ENCODE peak calls at places on chromosomes 16 and 17, in five cellular contexts. T is tibial nerve, M is A549, L is caudate nucleus, J is coronary artery. Y is an unnamed sample.

GRCh38 chr17:57035971-57036481 is 49.0 kb upstream of the AKAP1 start:
- DNase-seq in T (no peak), M (no peak), L (no peak), J (peak), Y (no peak)

GRCh38 chr16:30829130-30830071 is 42.4 kb upstream of the ZNF629 start:
- DNase-seq in T (no peak), M (peak), L (no peak), J (no peak), Y (no peak)

GRCh38 chr17:11240041-11240801 is 792 bp upstream of the SHISA6 start:
- DNase-seq in T (peak), M (no peak), L (no peak), J (peak), Y (no peak)

GRCh38 chr17:27349540-27350021 is 55.7 kb downstream of the WSB1 start:
- DNase-seq in T (no peak), M (no peak), L (no peak), J (no peak), Y (no peak)

GRCh38 chr17:58052951-58053715 is 30.1 kb upstream of the DYNLL2 start:
- DNase-seq in T (no peak), M (no peak), L (no peak), J (no peak), Y (no peak)

GRCh38 chr17:37742114-37742761 is 2.6 kb downstream of the HNF1B start:
- DNase-seq in T (no peak), M (peak), L (no peak), J (no peak), Y (no peak)

GRCh38 chr16:3745751-3746355 is 28.5 kb upstream of the TRAP1 start:
- DNase-seq in T (no peak), M (no peak), L (no peak), J (no peak), Y (no peak)

GRCh38 chr17:81253358-81254131 is 14.4 kb downstream of the NDUFAF8 start:
- DNase-seq in T (peak), M (peak), L (no peak), J (no peak), Y (no peak)

GRCh38 chr17:51056813-51057510 is 63.7 kb downstream of the SPAG9 start:
- DNase-seq in T (peak), M (peak), L (no peak), J (no peak), Y (no peak)

GRCh38 chr16:66851166-66851964 is 7.2 kb downstream of the CA7 start:
- DNase-seq in T (no peak), M (no peak), L (no peak), J (no peak), Y (no peak)

GRCh38 chr16:84049403-84050060 is 6.9 kb upstream of the SLC38A8 start:
- DNase-seq in T (no peak), M (no peak), L (no peak), J (no peak), Y (no peak)
- H3K27ac ChIP-seq in T (no peak), M (no peak), L (no peak), J (no peak), Y (no peak)

GRCh38 chr17:19739241-19740201 is 8.6 kb downstream of the ALDH3A1 start:
- DNase-seq in T (no peak), M (no peak), L (no peak), J (no peak), Y (no peak)

GRCh38 chr17:19740933-19741332 is 7.2 kb downstream of the ALDH3A1 start:
- DNase-seq in T (no peak), M (no peak), L (no peak), J (no peak), Y (no peak)

GRCh38 chr17:19743101-19744100 is 4.7 kb downstream of the ALDH3A1 start:
- DNase-seq in T (no peak), M (no peak), L (no peak), J (no peak), Y (no peak)

GRCh38 chr17:19742495-19742894 is 5.6 kb downstream of the ALDH3A1 start:
- DNase-seq in T (no peak), M (no peak), L (no peak), J (no peak), Y (no peak)

GRCh38 chr17:19741832-19742457 is 6.2 kb downstream of the ALDH3A1 start:
- DNase-seq in T (no peak), M (no peak), L (no peak), J (no peak), Y (no peak)
- H3K27ac ChIP-seq in T (no peak), M (peak), L (no peak), J (no peak), Y (no peak)

GRCh38 chr17:48546924-48547838 is 2.3 kb upstream of the HOXB2 start:
- DNase-seq in T (no peak), M (no peak), L (no peak), J (no peak), Y (no peak)

GRCh38 chr17:48549909-48550308 is 5.0 kb upstream of the HOXB2 start:
- DNase-seq in T (no peak), M (no peak), L (no peak), J (no peak), Y (no peak)

GRCh38 chr17:48546187-48546923 is 1.4 kb upstream of the HOXB2 start:
- DNase-seq in T (no peak), M (no peak), L (no peak), J (no peak), Y (no peak)

GRCh38 chr17:48548687-48549621 is 4.0 kb upstream of the HOXB2 start:
- DNase-seq in T (no peak), M (no peak), L (no peak), J (no peak), Y (no peak)

DNA sequence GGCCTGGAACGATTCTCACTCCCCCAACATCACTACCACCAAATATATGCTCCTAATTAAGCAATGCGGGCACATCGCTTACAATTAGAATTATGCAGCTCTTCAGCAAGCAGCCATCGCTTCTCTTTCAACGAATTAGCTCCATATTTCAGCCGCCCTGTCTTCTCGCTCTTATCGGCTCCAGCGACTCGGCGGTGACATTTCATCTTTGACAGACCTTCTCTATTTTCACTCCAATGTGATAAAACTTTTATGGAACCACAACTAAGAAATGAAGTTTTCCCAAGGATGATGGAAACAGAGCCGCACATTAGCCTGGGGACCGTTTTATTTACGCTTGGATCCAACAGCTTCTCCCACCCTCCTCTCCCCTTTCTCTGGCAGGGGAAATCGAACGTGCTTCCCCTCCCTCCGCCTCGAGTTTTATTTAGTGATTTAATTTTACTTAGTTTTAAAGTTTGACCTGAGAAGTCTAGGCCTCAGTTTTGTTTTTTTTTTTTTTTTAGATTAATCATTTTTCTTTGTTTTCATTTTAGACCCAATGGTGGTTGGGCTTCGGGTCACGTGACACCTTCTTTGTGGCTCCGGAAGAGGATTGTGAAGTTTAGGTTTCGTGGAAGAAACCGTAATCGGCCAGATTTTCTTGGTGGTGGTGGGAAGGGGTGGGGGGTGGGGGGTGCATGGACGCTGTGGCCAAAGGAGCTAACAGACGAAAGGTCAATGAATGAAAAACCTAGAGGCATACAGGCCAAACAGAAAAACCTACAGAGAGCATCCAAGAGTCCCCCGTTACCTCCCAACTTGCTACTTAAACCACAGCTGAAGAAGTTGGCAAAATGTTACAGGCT is 3.2 kb upstream of the HOXB2 start:
- DNase-seq in T (no peak), M (no peak), L (no peak), J (no peak), Y (no peak)
- H3K27ac ChIP-seq in T (peak), M (no peak), L (no peak), J (peak), Y (no peak)

GRCh38 chr16:78629173-78629572 is 529.7 kb downstream of the WWOX start:
- DNase-seq in T (no peak), M (no peak), L (no peak), J (no peak), Y (no peak)
- H3K27ac ChIP-seq in T (no peak), M (no peak), L (no peak), J (no peak), Y (no peak)

GRCh38 chr17:79169366-79169765 is 94.7 kb downstream of the ENGASE start:
- DNase-seq in T (no peak), M (no peak), L (no peak), J (no peak), Y (no peak)
- H3K27ac ChIP-seq in T (no peak), M (no peak), L (no peak), J (no peak), Y (no peak)

DNA sequence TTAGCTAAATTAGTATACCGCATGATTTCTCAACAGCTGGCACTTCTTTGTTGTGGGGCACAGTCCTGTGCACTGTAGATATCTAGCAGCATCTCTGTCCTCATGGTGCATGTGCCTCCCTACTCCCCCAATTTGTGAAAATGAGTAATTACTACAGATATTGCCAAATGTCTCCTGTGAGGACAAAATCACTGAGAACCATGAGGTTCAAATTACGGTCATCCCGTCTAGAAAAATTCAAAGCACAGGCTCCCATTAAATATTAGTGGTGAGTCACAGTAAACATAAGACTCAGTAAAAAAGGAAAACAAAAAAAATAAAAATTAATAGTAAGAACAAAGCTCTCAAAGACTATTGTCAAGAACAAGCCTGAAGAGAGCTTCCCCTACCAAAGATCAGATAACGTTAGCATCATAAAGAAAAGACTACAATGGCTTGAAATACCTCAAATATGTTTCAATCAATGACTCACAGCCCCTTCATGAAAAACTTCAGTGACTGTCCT is 57.8 kb downstream of the STH start:
- DNase-seq in T (no peak), M (peak), L (no peak), J (no peak), Y (no peak)
- H3K27ac ChIP-seq in T (no peak), M (peak), L (no peak), J (no peak), Y (no peak)

GRCh38 chr16:58024347-58024672 is 1.2 kb upstream of the MMP15 start:
- DNase-seq in T (no peak), M (no peak), L (no peak), J (no peak), Y (no peak)

GRCh38 chr16:58026705-58027340 is 1.3 kb downstream of the MMP15 start:
- DNase-seq in T (no peak), M (no peak), L (no peak), J (no peak), Y (no peak)

GRCh38 chr16:58024673-58025350 is 742 bp upstream of the MMP15 start:
- DNase-seq in T (no peak), M (peak), L (no peak), J (no peak), Y (no peak)

GRCh38 chr16:58026139-58026704 is 668 bp downstream of the MMP15 start:
- DNase-seq in T (no peak), M (peak), L (no peak), J (no peak), Y (peak)

GRCh38 chr16:58025351-58026138 is at the start of gene MMP15:
- DNase-seq in T (no peak), M (peak), L (no peak), J (no peak), Y (no peak)
- H3K27ac ChIP-seq in T (peak), M (peak), L (no peak), J (peak), Y (no peak)

GRCh38 chr17:66506641-66507040 is 204.2 kb downstream of the PRKCA start:
- DNase-seq in T (no peak), M (no peak), L (no peak), J (no peak), Y (no peak)

GRCh38 chr17:66509913-66510312 is 207.5 kb downstream of the PRKCA start:
- DNase-seq in T (no peak), M (no peak), L (no peak), J (no peak), Y (no peak)

GRCh38 chr17:66508896-66509843 is 206.8 kb downstream of the PRKCA start:
- DNase-seq in T (no peak), M (peak), L (no peak), J (no peak), Y (no peak)

GRCh38 chr17:66507103-66507923 is 204.9 kb downstream of the PRKCA start:
- DNase-seq in T (peak), M (peak), L (no peak), J (no peak), Y (no peak)

GRCh38 chr17:66507982-66508760 is 205.8 kb downstream of the PRKCA start:
- DNase-seq in T (no peak), M (peak), L (no peak), J (no peak), Y (no peak)
- H3K27ac ChIP-seq in T (no peak), M (peak), L (peak), J (no peak), Y (peak)

GRCh38 chr16:4753227-4753626 is 13.7 kb downstream of the ZNF500 start:
- DNase-seq in T (no peak), M (no peak), L (no peak), J (no peak), Y (no peak)
- H3K27ac ChIP-seq in T (no peak), M (no peak), L (no peak), J (no peak), Y (no peak)

Y was measured in substantia nigra.